ENCODE peak calls at places on chromosomes 16 and 17, in nine cellular contexts. G, T, S, I, P, Z, Y, W and B are unnamed samples. For H3K27me3, the result is how much of the 10 kb centered on the place peaks cover.

GRCh38 chr16:5056347-5056746 is 9.4 kb downstream of the C16orf89 start:
- DNase-seq in G (no peak), T (peak), S (no peak), I (peak), P (peak), Z (peak), Y (no peak), W (no peak), B (no peak)

GRCh38 chr16:29989111-29989858 is 6.1 kb downstream of the HIRIP3 start:
- DNase-seq in G (no peak), T (no peak), S (no peak), I (no peak), P (no peak), Z (no peak), Y (no peak), W (no peak), B (no peak)

GRCh38 chr17:57257213-57257873 is 1.0 kb downstream of the MSI2 start:
- DNase-seq in G (no peak), T (no peak), S (peak), I (no peak), P (peak), Z (no peak), Y (peak), W (no peak), B (no peak)

GRCh38 chr17:43915561-43915960 is 8.2 kb upstream of the MPP2 start:
- DNase-seq in G (no peak), T (no peak), S (no peak), I (no peak), P (no peak), Z (no peak), Y (no peak), W (no peak), B (no peak)

GRCh38 chr16:4936991-4937781 is at the start of gene PPL:
- DNase-seq in G (peak), T (peak), S (no peak), I (no peak), P (peak), Z (peak), Y (peak), W (no peak), B (peak)

GRCh38 chr17:42275527-42276358 is 448 bp downstream of the STAT5B start:
- DNase-seq in G (no peak), T (no peak), S (peak), I (no peak), P (peak), Z (no peak), Y (no peak), W (no peak), B (no peak)

GRCh38 chr17:74659898-74660297 is 36.4 kb upstream of the CD300E start:
- DNase-seq in G (no peak), T (no peak), S (no peak), I (peak), P (no peak), Z (no peak), Y (no peak), W (no peak), B (no peak)

GRCh38 chr16:22315979-22316378 is 18.8 kb downstream of the POLR3E start:
- DNase-seq in G (peak), T (no peak), S (no peak), I (no peak), P (no peak), Z (no peak), Y (no peak), W (no peak), B (no peak)

GRCh38 chr17:62855136-62855535 is 47.0 kb upstream of the MARCHF10 start:
- DNase-seq in G (no peak), T (no peak), S (no peak), I (no peak), P (no peak), Z (no peak), Y (no peak), W (no peak), B (no peak)

GRCh38 chr17:79182176-79183160 is 107.8 kb downstream of the ENGASE start:
- DNase-seq in G (no peak), T (no peak), S (no peak), I (no peak), P (peak), Z (no peak), Y (no peak), W (no peak), B (no peak)
- H3K27me3 ChIP-seq in G (under half), T (under half), S (half or more), I (under half), P (under half), Z (under half), Y (under half), W (under half), B (half or more)

GRCh38 chr17:76907352-76907751 is 39.1 kb downstream of the MGAT5B start:
- DNase-seq in G (no peak), T (no peak), S (no peak), I (no peak), P (no peak), Z (no peak), Y (no peak), W (no peak), B (no peak)

GRCh38 chr17:76905836-76906235 is 37.6 kb downstream of the MGAT5B start:
- DNase-seq in G (no peak), T (peak), S (no peak), I (no peak), P (peak), Z (no peak), Y (no peak), W (no peak), B (no peak)

GRCh38 chr17:76905036-76905435 is 36.8 kb downstream of the MGAT5B start:
- DNase-seq in G (no peak), T (peak), S (no peak), I (no peak), P (no peak), Z (no peak), Y (no peak), W (no peak), B (no peak)

GRCh38 chr17:76904116-76904515 is 35.9 kb downstream of the MGAT5B start:
- DNase-seq in G (no peak), T (peak), S (no peak), I (no peak), P (no peak), Z (no peak), Y (no peak), W (no peak), B (no peak)

DNA sequence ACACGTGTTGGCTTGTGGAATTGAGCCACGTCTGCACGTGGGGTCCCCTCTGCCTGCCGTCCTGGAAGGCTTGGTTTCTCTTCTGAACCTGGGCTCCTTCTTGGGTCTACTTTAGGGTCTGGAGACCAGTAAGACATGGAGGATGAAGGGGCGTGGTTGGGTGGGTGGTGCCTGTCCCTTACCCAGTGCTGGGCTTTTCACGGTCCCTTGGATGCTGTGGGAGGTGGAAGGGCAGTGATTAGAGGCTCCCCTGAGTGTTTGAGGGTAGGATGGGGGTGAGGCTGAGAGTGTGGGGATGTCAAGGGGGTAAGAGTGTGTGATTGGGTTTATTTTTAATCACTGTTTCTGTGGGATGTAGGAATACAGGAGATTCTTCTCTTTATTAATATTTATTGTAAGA is 38.3 kb downstream of the MGAT5B start:
- DNase-seq in G (no peak), T (no peak), S (no peak), I (no peak), P (no peak), Z (no peak), Y (no peak), W (no peak), B (no peak)
- H3K27me3 ChIP-seq in G (under half), T (under half), S (under half), I (under half), P (under half), Z (under half), Y (under half), W (under half), B (under half)

DNA sequence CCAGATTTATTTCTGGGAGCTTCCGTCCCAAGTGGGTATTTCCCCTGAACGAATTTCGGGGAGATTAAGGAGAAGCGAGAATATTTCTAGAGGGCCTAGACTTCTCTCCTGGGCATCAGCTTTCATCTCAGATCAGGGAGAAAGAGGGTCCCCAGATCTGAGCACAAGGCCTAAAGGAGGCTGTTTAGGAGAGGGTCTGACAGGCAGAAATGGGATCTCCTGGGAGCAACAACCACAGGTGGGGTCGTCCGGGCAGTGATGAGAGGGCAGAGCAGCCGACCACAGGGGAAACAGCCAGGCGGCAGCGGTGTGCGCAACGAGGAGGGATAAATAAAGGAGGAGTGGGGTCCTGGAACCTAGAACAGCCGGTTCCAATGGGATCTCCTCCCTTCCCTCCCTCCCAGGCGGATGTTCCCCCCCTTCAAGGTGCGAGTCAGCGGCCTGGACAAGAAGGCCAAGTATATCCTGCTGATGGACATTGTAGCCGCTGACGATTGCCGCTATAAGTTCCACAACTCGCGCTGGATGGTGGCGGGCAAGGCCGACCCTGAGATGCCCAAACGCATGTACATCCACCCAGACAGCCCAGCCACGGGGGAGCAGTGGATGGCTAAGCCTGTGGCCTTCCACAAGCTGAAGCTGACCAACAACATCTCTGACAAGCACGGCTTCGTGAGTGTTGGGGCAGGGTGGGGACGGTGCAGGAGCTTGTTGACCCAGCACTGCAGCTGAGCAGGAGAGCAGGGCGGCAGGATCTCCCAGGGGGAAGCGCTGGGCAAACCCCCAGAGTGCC is 1.8 kb downstream of the TBX2 start:
- DNase-seq in G (no peak), T (no peak), S (peak), I (no peak), P (no peak), Z (no peak), Y (no peak), W (no peak), B (no peak)
- H3K27me3 ChIP-seq in G (under half), T (under half), S (under half), I (half or more), P (half or more), Z (half or more), Y (under half), W (under half), B (under half)

GRCh38 chr17:49986396-49987289 is 8.4 kb downstream of the DLX3 start:
- DNase-seq in G (no peak), T (no peak), S (no peak), I (no peak), P (no peak), Z (no peak), Y (no peak), W (no peak), B (peak)
- H3K27me3 ChIP-seq in G (under half), T (under half), S (under half), I (under half), P (half or more), Z (under half), Y (under half), W (under half), B (under half)

DNA sequence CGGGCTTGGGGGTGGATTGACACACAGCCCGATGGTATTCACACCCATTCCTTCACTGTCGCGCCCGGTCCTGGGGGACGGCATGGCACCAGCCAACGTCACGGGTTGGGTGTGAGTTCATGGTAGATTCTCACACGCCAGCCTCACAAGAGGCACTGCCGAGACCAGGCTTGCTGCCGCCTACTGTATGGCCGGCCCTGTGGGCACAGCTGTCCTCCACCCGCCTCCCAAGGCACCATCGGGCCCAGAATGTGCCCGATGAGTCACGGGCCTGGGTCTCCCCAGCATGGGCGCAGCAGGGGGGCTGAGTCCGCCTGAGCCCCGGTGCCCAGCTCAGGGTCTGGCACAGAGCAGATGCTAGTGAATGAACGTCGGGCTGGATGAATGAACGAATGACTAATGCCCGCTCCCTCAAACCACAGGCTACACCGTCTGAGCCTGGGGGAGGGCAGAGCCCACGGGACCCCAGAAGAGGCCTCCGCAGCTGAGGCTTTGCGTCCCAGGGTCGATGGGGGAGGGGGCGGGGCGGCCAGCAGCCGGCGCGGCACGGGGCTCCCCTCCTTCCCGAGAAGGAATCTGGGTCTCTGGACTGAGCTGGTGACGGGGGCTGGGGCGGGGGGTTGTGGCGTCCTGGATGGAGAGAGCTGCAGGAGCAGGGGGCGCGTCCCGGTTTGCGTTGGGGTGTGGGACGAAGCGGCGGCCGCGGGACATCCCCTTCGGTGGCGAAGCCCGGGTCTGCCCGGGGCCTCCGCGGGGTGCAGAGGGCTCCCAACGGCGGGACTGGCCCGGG is 829 bp downstream of the PITPNM3 start:
- DNase-seq in G (peak), T (peak), S (peak), I (no peak), P (peak), Z (peak), Y (peak), W (no peak), B (no peak)
- H3K27me3 ChIP-seq in G (under half), T (under half), S (under half), I (under half), P (under half), Z (under half), Y (under half), W (under half), B (under half)

DNA sequence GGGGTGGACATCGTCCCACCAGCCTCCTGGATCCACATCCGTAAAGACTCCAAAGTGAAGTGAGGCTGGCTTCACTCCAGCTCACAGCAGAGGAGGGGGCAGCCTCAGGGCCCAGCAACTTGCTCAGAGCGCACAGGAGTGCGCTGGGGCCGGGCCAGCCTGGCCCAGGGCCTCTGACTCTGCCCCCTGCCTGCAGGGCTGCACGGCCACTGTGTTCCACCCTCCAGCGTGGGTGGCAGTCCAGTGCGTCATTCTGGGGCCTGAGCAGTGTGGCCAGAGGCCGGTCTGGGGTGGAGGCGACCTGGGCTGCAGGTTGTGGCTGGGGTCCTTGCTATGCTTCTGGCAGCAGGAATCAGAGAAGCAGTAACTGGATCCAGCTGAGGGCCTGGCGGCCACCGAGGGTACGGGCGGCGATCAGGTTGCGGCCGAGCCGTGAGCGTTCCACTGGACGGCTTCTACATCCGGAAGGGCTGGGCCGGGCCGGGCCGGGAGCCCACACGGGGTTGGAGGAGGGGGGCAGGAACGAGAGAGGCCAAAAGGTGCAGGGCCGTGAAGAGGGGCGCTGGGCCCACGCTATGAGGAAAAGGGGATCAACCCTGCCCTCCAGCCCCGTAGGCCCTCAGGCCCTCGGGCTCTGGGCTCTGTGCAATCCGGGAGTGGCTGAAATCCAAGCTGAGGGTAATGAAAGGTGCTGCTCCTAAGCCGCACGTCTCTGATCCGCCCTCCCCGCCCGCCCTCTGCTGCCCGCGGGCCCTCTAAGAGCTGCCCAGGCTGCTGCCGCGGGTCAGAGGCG is at the start of gene FSCN2:
- DNase-seq in G (no peak), T (peak), S (peak), I (no peak), P (no peak), Z (no peak), Y (no peak), W (no peak), B (no peak)
- H3K27me3 ChIP-seq in G (under half), T (under half), S (under half), I (under half), P (under half), Z (under half), Y (under half), W (under half), B (under half)

GRCh38 chr16:84853534-84853933 is 33.7 kb downstream of the CRISPLD2 start:
- DNase-seq in G (no peak), T (no peak), S (no peak), I (no peak), P (no peak), Z (no peak), Y (no peak), W (no peak), B (no peak)

GRCh38 chr16:84848991-84849634 is 29.3 kb downstream of the CRISPLD2 start:
- DNase-seq in G (no peak), T (peak), S (no peak), I (no peak), P (peak), Z (no peak), Y (no peak), W (no peak), B (no peak)

GRCh38 chr16:84851192-84852127 is 31.7 kb downstream of the CRISPLD2 start:
- DNase-seq in G (no peak), T (no peak), S (peak), I (no peak), P (no peak), Z (no peak), Y (no peak), W (no peak), B (peak)

GRCh38 chr16:84849751-84850150 is 30.0 kb downstream of the CRISPLD2 start:
- DNase-seq in G (no peak), T (no peak), S (no peak), I (no peak), P (no peak), Z (no peak), Y (no peak), W (no peak), B (no peak)

DNA sequence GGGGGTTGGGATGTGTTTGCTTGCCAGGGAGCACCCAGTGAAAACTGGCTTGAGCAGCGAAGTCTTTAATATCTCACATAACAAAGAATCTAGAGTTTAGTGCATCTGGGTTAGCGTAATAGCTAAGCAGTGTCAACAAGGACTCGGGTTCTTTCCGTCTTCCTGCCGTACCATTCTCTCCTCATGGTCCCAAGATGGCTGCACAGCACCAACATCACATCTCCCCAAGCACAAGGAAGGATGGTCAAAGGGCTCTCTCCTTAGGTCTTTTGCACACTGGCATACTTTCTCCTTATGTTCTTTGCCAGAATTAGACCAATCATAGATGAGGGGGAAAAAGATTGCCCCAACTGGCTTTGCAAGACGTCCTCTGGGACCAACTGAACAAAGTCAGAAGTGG is 30.9 kb downstream of the CRISPLD2 start:
- DNase-seq in G (no peak), T (no peak), S (no peak), I (no peak), P (no peak), Z (no peak), Y (no peak), W (no peak), B (no peak)
- H3K27me3 ChIP-seq in G (under half), T (under half), S (under half), I (under half), P (under half), Z (under half), Y (under half), W (under half), B (under half)

GRCh38 chr16:82259731-82260130 is 89.7 kb upstream of the MPHOSPH6 start:
- DNase-seq in G (no peak), T (no peak), S (no peak), I (no peak), P (no peak), Z (no peak), Y (no peak), W (no peak), B (no peak)
- H3K27me3 ChIP-seq in G (under half), T (under half), S (under half), I (under half), P (under half), Z (under half), Y (under half), W (under half), B (under half)

GRCh38 chr16:75333770-75334169 is 82.3 kb upstream of the BCAR1 start:
- DNase-seq in G (no peak), T (no peak), S (no peak), I (peak), P (no peak), Z (no peak), Y (no peak), W (no peak), B (no peak)

GRCh38 chr16:75341934-75342811 is 90.7 kb upstream of the BCAR1 start:
- DNase-seq in G (no peak), T (no peak), S (peak), I (no peak), P (no peak), Z (no peak), Y (peak), W (no peak), B (no peak)

GRCh38 chr16:75343311-75343710 is 90.0 kb downstream of the CFDP1 start:
- DNase-seq in G (no peak), T (no peak), S (no peak), I (no peak), P (no peak), Z (no peak), Y (no peak), W (no peak), B (no peak)

GRCh38 chr16:75340715-75341500 is 89.5 kb upstream of the BCAR1 start:
- DNase-seq in G (no peak), T (no peak), S (peak), I (no peak), P (peak), Z (no peak), Y (no peak), W (no peak), B (no peak)

GRCh38 chr16:75337430-75337829 is 86.0 kb upstream of the BCAR1 start:
- DNase-seq in G (no peak), T (no peak), S (no peak), I (no peak), P (no peak), Z (no peak), Y (no peak), W (no peak), B (no peak)
- H3K27me3 ChIP-seq in G (under half), T (under half), S (under half), I (under half), P (under half), Z (under half), Y (under half), W (under half), B (under half)